ENCODE peak calls at places on chromosomes 11 and 22, in nine cellular contexts. L, G, E, B, W, I, U, H and M are unnamed samples.

GRCh38 chr11:32221476-32222032 is 130.7 kb downstream of the RCN1 start:
- DNase-seq in L (no peak), G (no peak), E (no peak), B (no peak), W (no peak), I (no peak), U (no peak), H (no peak), M (no peak)

GRCh38 chr11:34480339-34480738 is 33.3 kb downstream of the ELF5 start:
- DNase-seq in L (no peak), G (no peak), E (no peak), B (no peak), W (no peak), I (no peak), U (no peak), H (no peak), M (no peak)

GRCh38 chr22:32672542-32672941 is 129.0 kb upstream of the TIMP3 start:
- DNase-seq in L (no peak), G (no peak), E (no peak), B (no peak), W (no peak), I (no peak), U (no peak), H (no peak), M (no peak)

GRCh38 chr22:45120931-45121330 is 42.8 kb upstream of the NUP50 start:
- DNase-seq in L (no peak), G (no peak), E (no peak), B (no peak), W (no peak), I (no peak), U (no peak), H (no peak), M (no peak)

GRCh38 chr11:17989306-17989705 is 23.5 kb downstream of the SERGEF start:
- DNase-seq in L (no peak), G (no peak), E (no peak), B (no peak), W (no peak), I (no peak), U (no peak), H (no peak), M (no peak)

GRCh38 chr22:30021338-30021737 is 58.9 kb upstream of the HORMAD2 start:
- DNase-seq in L (no peak), G (no peak), E (no peak), B (no peak), W (no peak), I (no peak), U (no peak), H (no peak), M (no peak)

GRCh38 chr22:24437091-24437490 is 9.7 kb downstream of the ADORA2A start:
- DNase-seq in L (no peak), G (no peak), E (no peak), B (no peak), W (no peak), I (no peak), U (no peak), H (no peak), M (no peak)

GRCh38 chr11:94650756-94651155 is 83.6 kb downstream of the PIWIL4 start:
- DNase-seq in L (peak; percentile 72), G (peak; percentile 44), E (no peak), B (no peak), W (no peak), I (peak; percentile 62), U (no peak), H (peak; percentile 17), M (no peak)

GRCh38 chr11:107751082-107751481 is 39.2 kb upstream of the SLN start:
- DNase-seq in L (no peak), G (no peak), E (no peak), B (no peak), W (no peak), I (no peak), U (no peak), H (no peak), M (no peak)

GRCh38 chr11:133946541-133947297 is 10.0 kb downstream of the IGSF9B start:
- DNase-seq in L (no peak), G (no peak), E (no peak), B (peak; percentile 69), W (no peak), I (peak; percentile 61), U (no peak), H (no peak), M (no peak)

GRCh38 chr11:6629892-6630631 is 10.8 kb upstream of the TPP1 start:
- DNase-seq in L (no peak), G (no peak), E (no peak), B (peak; percentile 76), W (no peak), I (no peak), U (no peak), H (peak; percentile 26), M (no peak)

GRCh38 chr22:46696225-46696518 is 41.9 kb downstream of the CERK start:
- DNase-seq in L (no peak), G (no peak), E (no peak), B (no peak), W (no peak), I (no peak), U (no peak), H (no peak), M (no peak)

GRCh38 chr11:130403301-130403804 is 25.1 kb downstream of the ADAMTS8 start:
- DNase-seq in L (peak; percentile 49), G (peak; percentile 90), E (no peak), B (no peak), W (no peak), I (no peak), U (no peak), H (peak; percentile 44), M (no peak)

GRCh38 chr22:42283288-42284229 is 13.1 kb upstream of the TCF20 start:
- DNase-seq in L (no peak), G (no peak), E (no peak), B (peak; percentile 70), W (no peak), I (peak; percentile 61), U (peak; percentile 52), H (no peak), M (peak; percentile 32)

GRCh38 chr11:9076046-9076445 is 15.4 kb downstream of the SCUBE2 start:
- DNase-seq in L (no peak), G (no peak), E (no peak), B (no peak), W (no peak), I (no peak), U (no peak), H (no peak), M (no peak)

GRCh38 chr11:66283461-66284105 is 5.4 kb downstream of the YIF1A start:
- DNase-seq in L (no peak), G (no peak), E (no peak), B (peak; percentile 75), W (no peak), I (no peak), U (no peak), H (no peak), M (peak; percentile 42)

GRCh38 chr11:116171271-116172140 is 601.3 kb downstream of the BUD13 start:
- DNase-seq in L (no peak), G (no peak), E (no peak), B (no peak), W (no peak), I (no peak), U (no peak), H (no peak), M (no peak)

DNA sequence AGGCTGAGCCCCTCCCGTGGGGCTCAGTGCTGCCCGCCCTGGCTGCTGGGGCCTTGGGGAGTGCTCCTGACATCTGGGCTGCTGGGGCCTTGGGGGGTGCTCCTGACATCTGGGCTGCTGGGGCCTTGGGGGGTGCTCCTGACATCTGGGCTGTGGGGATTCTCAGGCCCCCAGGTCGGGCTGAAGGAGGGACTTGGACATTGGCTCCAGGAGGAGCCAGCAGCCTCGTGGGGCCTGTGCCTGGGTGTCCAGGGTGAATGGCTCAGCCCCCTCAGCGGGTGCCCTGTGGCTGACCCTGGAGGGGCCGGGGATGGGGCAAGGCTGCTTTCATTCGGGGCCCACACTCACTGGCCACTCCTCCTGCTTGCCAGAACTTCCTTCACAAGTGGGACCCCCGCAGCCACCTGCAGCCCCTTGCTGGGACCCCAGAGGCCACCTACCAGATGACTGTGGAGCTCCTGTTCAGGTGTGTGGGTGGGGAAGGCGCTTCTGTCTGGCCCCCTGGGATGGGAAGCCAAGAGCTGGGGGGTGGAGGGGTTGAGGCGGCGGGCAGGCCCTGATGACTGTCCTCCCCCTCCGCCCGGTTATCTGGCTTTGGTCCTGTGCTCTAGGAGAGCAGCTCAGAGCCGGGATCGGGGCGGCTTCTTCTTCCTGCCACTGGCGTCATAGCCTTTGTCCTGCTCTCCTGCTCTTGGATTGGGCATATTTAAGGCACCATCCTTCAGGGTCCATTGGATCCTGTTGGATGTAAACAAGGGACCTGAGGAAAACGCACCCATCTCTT is 38.2 kb downstream of the TPCN2 start:
- DNase-seq in L (no peak), G (no peak), E (no peak), B (no peak), W (no peak), I (no peak), U (no peak), H (no peak), M (no peak)
- H3K27ac ChIP-seq in L (no peak overlapping the region), G (no peak overlapping the region), E (peak overlapping the region; percentile 85), B (no peak overlapping the region), W (no peak overlapping the region), I (no peak overlapping the region), U (no peak overlapping the region), H (peak overlapping the region; percentile 85), M (no peak overlapping the region)

DNA sequence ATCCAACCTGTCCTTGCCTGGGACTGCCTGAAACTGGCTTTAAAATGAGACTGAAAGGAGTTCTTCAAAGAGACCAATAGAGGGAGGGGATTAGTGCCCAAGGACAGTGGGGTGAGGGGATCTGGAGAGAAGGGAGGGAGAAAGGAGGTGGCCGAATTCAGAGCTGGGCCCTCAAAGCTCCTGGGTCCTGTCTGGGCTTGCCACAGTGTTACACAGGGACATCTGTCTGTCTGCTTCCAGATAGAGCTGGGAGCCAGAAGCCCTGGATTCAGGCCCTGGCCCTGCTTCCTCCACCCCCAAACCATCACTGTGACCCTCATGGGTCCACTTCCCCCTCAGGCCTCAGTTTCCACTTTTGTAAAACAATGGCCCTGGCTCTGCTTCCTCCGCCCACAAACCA is 3.6 kb downstream of the KCNJ4 start:
- DNase-seq in L (no peak), G (no peak), E (no peak), B (no peak), W (no peak), I (no peak), U (no peak), H (no peak), M (no peak)
- H3K27me3 ChIP-seq in L (no peaks in the 10 kb centered on the region), G (peaks cover 65% of the 10 kb centered on the region), E (peaks cover 9% of the 10 kb centered on the region), B (peaks cover 35% of the 10 kb centered on the region), W (peaks cover 16% of the 10 kb centered on the region), I (peaks cover 60% of the 10 kb centered on the region), U (peaks cover 6% of the 10 kb centered on the region), H (peaks cover 91% of the 10 kb centered on the region), M (peaks cover 27% of the 10 kb centered on the region)

DNA sequence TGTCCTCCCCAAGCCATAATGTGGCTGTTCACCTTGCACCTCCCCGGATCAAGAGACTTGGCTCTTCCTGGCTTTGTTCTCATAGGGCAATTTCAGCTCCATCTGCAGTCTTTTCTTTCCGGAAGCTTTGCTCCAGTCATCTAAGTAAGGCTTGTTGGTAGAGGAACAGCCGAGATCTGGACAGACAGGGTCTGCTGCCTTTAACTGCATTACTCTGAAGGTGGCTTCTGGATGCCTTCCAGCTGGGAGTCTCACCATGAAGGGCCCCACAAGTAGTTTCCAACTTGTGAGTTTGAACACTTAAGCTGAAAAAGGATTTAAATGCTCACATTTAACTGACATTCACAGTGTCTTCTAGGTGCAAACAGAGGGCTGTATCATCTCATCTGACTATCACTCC is 58.6 kb downstream of the GALNT18 start:
- DNase-seq in L (no peak), G (no peak), E (no peak), B (no peak), W (no peak), I (no peak), U (no peak), H (no peak), M (no peak)
- H3K27ac ChIP-seq in L (no peak overlapping the region), G (no peak overlapping the region), E (no peak overlapping the region), B (no peak overlapping the region), W (no peak overlapping the region), I (no peak overlapping the region), U (no peak overlapping the region), H (no peak overlapping the region), M (no peak overlapping the region)

GRCh38 chr11:44082645-44083044 is 12.8 kb upstream of the EXT2 start:
- DNase-seq in L (no peak), G (no peak), E (no peak), B (no peak), W (no peak), I (no peak), U (no peak), H (no peak), M (no peak)
- H3K27me3 ChIP-seq in L (no peaks in the 10 kb centered on the region), G (peaks cover 2% of the 10 kb centered on the region), E (no peaks in the 10 kb centered on the region), B (no peaks in the 10 kb centered on the region), W (no peaks in the 10 kb centered on the region), I (no peaks in the 10 kb centered on the region), U (no peaks in the 10 kb centered on the region), H (no peaks in the 10 kb centered on the region), M (no peaks in the 10 kb centered on the region)